ENCODE peak calls at places on chromosome 2, in six cellular contexts. One of them, this sample, is unnamed.

GRCh38 chr2:132547089-132547687 is 122.8 kb downstream of the LYPD1 start:
- DNase-seq in stomach: peak
- DNase-seq in NCI-H1092 treated with DMSO at 0.1 percent for 48 hours: peak
- DNase-seq in AG04449: peak
- DNase-seq in fibroblast of the aortic adventitia: peak
- DNase-seq in HFFc6: peak
- DNase-seq in this sample: peak

GRCh38 chr2:190635781-190636180 is 13.1 kb upstream of the NAB1 start:
- DNase-seq in stomach: no peak
- DNase-seq in NCI-H1092 treated with DMSO at 0.1 percent for 48 hours: no peak
- DNase-seq in AG04449: no peak
- DNase-seq in fibroblast of the aortic adventitia: no peak
- DNase-seq in HFFc6: no peak
- DNase-seq in this sample: no peak

GRCh38 chr2:97742381-97742847 is 29.0 kb downstream of the ZAP70 start:
- DNase-seq in stomach: no peak
- DNase-seq in NCI-H1092 treated with DMSO at 0.1 percent for 48 hours: no peak
- DNase-seq in AG04449: no peak
- DNase-seq in fibroblast of the aortic adventitia: no peak
- DNase-seq in HFFc6: no peak
- DNase-seq in this sample: no peak

GRCh38 chr2:15984367-15985255 is 44.3 kb downstream of the MYCN start:
- DNase-seq in stomach: no peak
- DNase-seq in NCI-H1092 treated with DMSO at 0.1 percent for 48 hours: peak
- DNase-seq in AG04449: no peak
- DNase-seq in fibroblast of the aortic adventitia: no peak
- DNase-seq in HFFc6: no peak
- DNase-seq in this sample: no peak

GRCh38 chr2:9539530-9539929 is 16.1 kb downstream of the ADAM17 start:
- DNase-seq in stomach: no peak
- DNase-seq in NCI-H1092 treated with DMSO at 0.1 percent for 48 hours: no peak
- DNase-seq in AG04449: no peak
- DNase-seq in fibroblast of the aortic adventitia: peak
- DNase-seq in HFFc6: no peak
- DNase-seq in this sample: no peak

GRCh38 chr2:162085090-162085891 is 11.3 kb upstream of the DPP4 start:
- DNase-seq in stomach: no peak
- DNase-seq in NCI-H1092 treated with DMSO at 0.1 percent for 48 hours: no peak
- DNase-seq in AG04449: peak
- DNase-seq in fibroblast of the aortic adventitia: peak
- DNase-seq in HFFc6: peak
- DNase-seq in this sample: no peak

GRCh38 chr2:222671259-222672067 is at the start of gene MOGAT1:
- DNase-seq in stomach: peak
- DNase-seq in NCI-H1092 treated with DMSO at 0.1 percent for 48 hours: peak
- DNase-seq in AG04449: no peak
- DNase-seq in fibroblast of the aortic adventitia: no peak
- DNase-seq in HFFc6: no peak
- DNase-seq in this sample: peak

GRCh38 chr2:240589381-240589780 is 2.8 kb downstream of the CAPN10 start:
- DNase-seq in stomach: peak
- DNase-seq in NCI-H1092 treated with DMSO at 0.1 percent for 48 hours: no peak
- DNase-seq in AG04449: no peak
- DNase-seq in fibroblast of the aortic adventitia: no peak
- DNase-seq in HFFc6: no peak
- DNase-seq in this sample: no peak

GRCh38 chr2:108165750-108166149 is 74.0 kb upstream of the SULT1C3 start:
- DNase-seq in stomach: no peak
- DNase-seq in NCI-H1092 treated with DMSO at 0.1 percent for 48 hours: no peak
- DNase-seq in AG04449: no peak
- DNase-seq in fibroblast of the aortic adventitia: no peak
- DNase-seq in HFFc6: no peak
- DNase-seq in this sample: no peak

GRCh38 chr2:48452108-48452507 is 77.8 kb upstream of the STON1 start:
- DNase-seq in stomach: no peak
- DNase-seq in NCI-H1092 treated with DMSO at 0.1 percent for 48 hours: peak
- DNase-seq in AG04449: no peak
- DNase-seq in fibroblast of the aortic adventitia: no peak
- DNase-seq in HFFc6: no peak
- DNase-seq in this sample: no peak

GRCh38 chr2:145018502-145018901 is 498.6 kb upstream of the ZEB2 start:
- DNase-seq in stomach: no peak
- DNase-seq in NCI-H1092 treated with DMSO at 0.1 percent for 48 hours: no peak
- DNase-seq in AG04449: no peak
- DNase-seq in fibroblast of the aortic adventitia: no peak
- DNase-seq in HFFc6: no peak
- DNase-seq in this sample: no peak

GRCh38 chr2:3290655-3291054 is 87.0 kb downstream of the EIPR1 start:
- DNase-seq in stomach: peak
- DNase-seq in NCI-H1092 treated with DMSO at 0.1 percent for 48 hours: no peak
- DNase-seq in AG04449: no peak
- DNase-seq in fibroblast of the aortic adventitia: no peak
- DNase-seq in HFFc6: no peak
- DNase-seq in this sample: peak

GRCh38 chr2:8522682-8523081 is 159.2 kb upstream of the ID2 start:
- DNase-seq in stomach: no peak
- DNase-seq in NCI-H1092 treated with DMSO at 0.1 percent for 48 hours: no peak
- DNase-seq in AG04449: no peak
- DNase-seq in fibroblast of the aortic adventitia: no peak
- DNase-seq in HFFc6: no peak
- DNase-seq in this sample: no peak

GRCh38 chr2:64485961-64486360 is 32.0 kb downstream of the LGALSL start:
- DNase-seq in stomach: no peak
- DNase-seq in NCI-H1092 treated with DMSO at 0.1 percent for 48 hours: peak
- DNase-seq in AG04449: no peak
- DNase-seq in fibroblast of the aortic adventitia: peak
- DNase-seq in HFFc6: peak
- DNase-seq in this sample: no peak

GRCh38 chr2:11330457-11331142 is 13.8 kb downstream of the ROCK2 start:
- DNase-seq in stomach: no peak
- DNase-seq in NCI-H1092 treated with DMSO at 0.1 percent for 48 hours: no peak
- DNase-seq in AG04449: no peak
- DNase-seq in fibroblast of the aortic adventitia: peak
- DNase-seq in HFFc6: no peak
- DNase-seq in this sample: no peak

GRCh38 chr2:16126141-16126968 is 186.0 kb downstream of the MYCN start:
- DNase-seq in stomach: no peak
- DNase-seq in NCI-H1092 treated with DMSO at 0.1 percent for 48 hours: no peak
- DNase-seq in AG04449: no peak
- DNase-seq in fibroblast of the aortic adventitia: no peak
- DNase-seq in HFFc6: no peak
- DNase-seq in this sample: no peak

GRCh38 chr2:44668336-44668735 is 273.2 kb upstream of the SIX3 start:
- DNase-seq in stomach: no peak
- DNase-seq in NCI-H1092 treated with DMSO at 0.1 percent for 48 hours: no peak
- DNase-seq in AG04449: no peak
- DNase-seq in fibroblast of the aortic adventitia: no peak
- DNase-seq in HFFc6: no peak
- DNase-seq in this sample: no peak

GRCh38 chr2:169928463-169928864 is 101.2 kb downstream of the UBR3 start:
- DNase-seq in stomach: no peak
- DNase-seq in NCI-H1092 treated with DMSO at 0.1 percent for 48 hours: peak
- DNase-seq in AG04449: peak
- DNase-seq in fibroblast of the aortic adventitia: peak
- DNase-seq in HFFc6: peak
- DNase-seq in this sample: no peak

GRCh38 chr2:225293638-225294037 is 105.9 kb upstream of the NYAP2 start:
- DNase-seq in stomach: no peak
- DNase-seq in NCI-H1092 treated with DMSO at 0.1 percent for 48 hours: no peak
- DNase-seq in AG04449: no peak
- DNase-seq in fibroblast of the aortic adventitia: no peak
- DNase-seq in HFFc6: no peak
- DNase-seq in this sample: no peak

GRCh38 chr2:213266421-213266820 is 17.8 kb upstream of the SPAG16 start:
- DNase-seq in stomach: no peak
- DNase-seq in NCI-H1092 treated with DMSO at 0.1 percent for 48 hours: no peak
- DNase-seq in AG04449: no peak
- DNase-seq in fibroblast of the aortic adventitia: no peak
- DNase-seq in HFFc6: no peak
- DNase-seq in this sample: no peak

GRCh38 chr2:147763861-147764260 is 81.0 kb upstream of the ACVR2A start:
- DNase-seq in stomach: no peak
- DNase-seq in NCI-H1092 treated with DMSO at 0.1 percent for 48 hours: no peak
- DNase-seq in AG04449: no peak
- DNase-seq in fibroblast of the aortic adventitia: no peak
- DNase-seq in HFFc6: no peak
- DNase-seq in this sample: no peak

GRCh38 chr2:230868947-230869690 is 4.4 kb downstream of the ITM2C start:
- DNase-seq in stomach: peak
- DNase-seq in NCI-H1092 treated with DMSO at 0.1 percent for 48 hours: no peak
- DNase-seq in AG04449: no peak
- DNase-seq in fibroblast of the aortic adventitia: no peak
- DNase-seq in HFFc6: no peak
- DNase-seq in this sample: peak

GRCh38 chr2:1743396-1744150 is 742 bp downstream of the PXDN start:
- DNase-seq in stomach: no peak
- DNase-seq in NCI-H1092 treated with DMSO at 0.1 percent for 48 hours: peak
- DNase-seq in AG04449: no peak
- DNase-seq in fibroblast of the aortic adventitia: peak
- DNase-seq in HFFc6: peak
- DNase-seq in this sample: no peak

GRCh38 chr2:46010925-46011490 is 286.2 kb upstream of the EPAS1 start:
- DNase-seq in stomach: no peak
- DNase-seq in NCI-H1092 treated with DMSO at 0.1 percent for 48 hours: peak
- DNase-seq in AG04449: no peak
- DNase-seq in fibroblast of the aortic adventitia: peak
- DNase-seq in HFFc6: peak
- DNase-seq in this sample: no peak

GRCh38 chr2:229856416-229856815 is 65.4 kb downstream of the TRIP12 start:
- DNase-seq in stomach: no peak
- DNase-seq in NCI-H1092 treated with DMSO at 0.1 percent for 48 hours: no peak
- DNase-seq in AG04449: no peak
- DNase-seq in fibroblast of the aortic adventitia: no peak
- DNase-seq in HFFc6: no peak
- DNase-seq in this sample: no peak

GRCh38 chr2:233531880-233532458 is 34.6 kb downstream of the USP40 start:
- DNase-seq in stomach: no peak
- DNase-seq in NCI-H1092 treated with DMSO at 0.1 percent for 48 hours: no peak
- DNase-seq in AG04449: no peak
- DNase-seq in fibroblast of the aortic adventitia: no peak
- DNase-seq in HFFc6: no peak
- DNase-seq in this sample: no peak

GRCh38 chr2:85032621-85033020 is 61.7 kb downstream of the KCMF1 start:
- DNase-seq in stomach: no peak
- DNase-seq in NCI-H1092 treated with DMSO at 0.1 percent for 48 hours: no peak
- DNase-seq in AG04449: no peak
- DNase-seq in fibroblast of the aortic adventitia: peak
- DNase-seq in HFFc6: no peak
- DNase-seq in this sample: no peak

GRCh38 chr2:126862730-126863129 is 36.0 kb upstream of the TEX51 start:
- DNase-seq in stomach: no peak
- DNase-seq in NCI-H1092 treated with DMSO at 0.1 percent for 48 hours: no peak
- DNase-seq in AG04449: no peak
- DNase-seq in fibroblast of the aortic adventitia: no peak
- DNase-seq in HFFc6: no peak
- DNase-seq in this sample: no peak

GRCh38 chr2:77939370-77939769 is 417.2 kb upstream of the LRRTM4 start:
- DNase-seq in stomach: no peak
- DNase-seq in NCI-H1092 treated with DMSO at 0.1 percent for 48 hours: no peak
- DNase-seq in AG04449: no peak
- DNase-seq in fibroblast of the aortic adventitia: no peak
- DNase-seq in HFFc6: no peak
- DNase-seq in this sample: no peak

GRCh38 chr2:88188741-88189140 is 18.6 kb downstream of the THNSL2 start:
- DNase-seq in stomach: no peak
- DNase-seq in NCI-H1092 treated with DMSO at 0.1 percent for 48 hours: no peak
- DNase-seq in AG04449: no peak
- DNase-seq in fibroblast of the aortic adventitia: peak
- DNase-seq in HFFc6: no peak
- DNase-seq in this sample: no peak

GRCh38 chr2:47250576-47251403 is 95.7 kb upstream of the STPG4 start:
- DNase-seq in stomach: no peak
- DNase-seq in NCI-H1092 treated with DMSO at 0.1 percent for 48 hours: peak
- DNase-seq in AG04449: no peak
- DNase-seq in fibroblast of the aortic adventitia: no peak
- DNase-seq in HFFc6: peak
- DNase-seq in this sample: no peak

GRCh38 chr2:31274700-31275075 is 40.7 kb downstream of the EHD3 start:
- DNase-seq in stomach: no peak
- DNase-seq in NCI-H1092 treated with DMSO at 0.1 percent for 48 hours: no peak
- DNase-seq in AG04449: no peak
- DNase-seq in fibroblast of the aortic adventitia: no peak
- DNase-seq in HFFc6: no peak
- DNase-seq in this sample: no peak

GRCh38 chr2:86225581-86225980 is 26.3 kb downstream of the MRPL35 start:
- DNase-seq in stomach: no peak
- DNase-seq in NCI-H1092 treated with DMSO at 0.1 percent for 48 hours: no peak
- DNase-seq in AG04449: no peak
- DNase-seq in fibroblast of the aortic adventitia: peak
- DNase-seq in HFFc6: no peak
- DNase-seq in this sample: no peak

GRCh38 chr2:88372042-88372441 is 80.5 kb downstream of the FOXI3 start:
- DNase-seq in stomach: no peak
- DNase-seq in NCI-H1092 treated with DMSO at 0.1 percent for 48 hours: no peak
- DNase-seq in AG04449: no peak
- DNase-seq in fibroblast of the aortic adventitia: no peak
- DNase-seq in HFFc6: no peak
- DNase-seq in this sample: no peak

GRCh38 chr2:12717191-12717987 is 653 bp downstream of the TRIB2 start:
- DNase-seq in stomach: peak
- DNase-seq in NCI-H1092 treated with DMSO at 0.1 percent for 48 hours: peak
- DNase-seq in AG04449: no peak
- DNase-seq in fibroblast of the aortic adventitia: peak
- DNase-seq in HFFc6: peak
- DNase-seq in this sample: peak

GRCh38 chr2:151071382-151071781 is 190.3 kb downstream of the RBM43 start:
- DNase-seq in stomach: no peak
- DNase-seq in NCI-H1092 treated with DMSO at 0.1 percent for 48 hours: no peak
- DNase-seq in AG04449: no peak
- DNase-seq in fibroblast of the aortic adventitia: peak
- DNase-seq in HFFc6: peak
- DNase-seq in this sample: no peak

GRCh38 chr2:177724398-177725287 is 332.1 kb downstream of the AGPS start:
- DNase-seq in stomach: peak
- DNase-seq in NCI-H1092 treated with DMSO at 0.1 percent for 48 hours: peak
- DNase-seq in AG04449: no peak
- DNase-seq in fibroblast of the aortic adventitia: peak
- DNase-seq in HFFc6: peak
- DNase-seq in this sample: no peak

GRCh38 chr2:39625927-39626270 is 39.8 kb upstream of the TMEM178A start:
- DNase-seq in stomach: no peak
- DNase-seq in NCI-H1092 treated with DMSO at 0.1 percent for 48 hours: no peak
- DNase-seq in AG04449: no peak
- DNase-seq in fibroblast of the aortic adventitia: no peak
- DNase-seq in HFFc6: no peak
- DNase-seq in this sample: no peak

This sample was measured in Peyer's patch.